ENCODE peak calls at places on chromosomes 7 and 10, in eight cellular contexts. F is activated naive CD8-positive, alpha-beta T cell treated with anti-CD3 and anti-CD28 coated beads, Interleukin-2, amount 10 ng/mL, durations not matched to agents 7 days and 5 days; N is cardiac muscle cell; P is suprapubic skin; A is A549; U is B cell; D is sigmoid colon; R is effector CD4-positive, alpha-beta T cell. X is an unnamed sample.

GRCh38 chr7:17939670-17940301 is 508 bp downstream of the SNX13 start:
- DNase-seq in N (peak; percentile 37), D (peak; percentile 71), R (peak; percentile 45), A (peak; percentile 50), P (peak; percentile 86), F (peak; percentile 62), U (peak; percentile 51), X (no peak)

GRCh38 chr10:99579971-99580370 is 40.3 kb downstream of the SLC25A28 start:
- DNase-seq in D (no peak), U (no peak), R (no peak), A (no peak), N (no peak), P (no peak), F (no peak), X (no peak)

GRCh38 chr7:68694656-68695055 is 903.6 kb upstream of the AUTS2 start:
- DNase-seq in P (no peak), A (no peak), R (no peak), U (no peak), F (no peak), N (no peak), D (no peak), X (no peak)

GRCh38 chr7:40429821-40430220 is 295.0 kb downstream of the SUGCT start:
- DNase-seq in N (no peak), R (no peak), P (no peak), A (no peak), U (no peak), D (no peak), F (no peak), X (no peak)

GRCh38 chr7:1513657-1514095 is 9.5 kb upstream of the INTS1 start:
- DNase-seq in F (no peak), P (no peak), A (no peak), D (no peak), N (peak; percentile 26), U (no peak), R (no peak), X (no peak)

GRCh38 chr7:42338231-42339222 is 101.5 kb upstream of the GLI3 start:
- DNase-seq in D (no peak), P (no peak), F (no peak), U (no peak), R (no peak), N (no peak), A (no peak), X (no peak)

GRCh38 chr7:134811798-134812197 is 32.4 kb downstream of the CALD1 start:
- DNase-seq in P (no peak), F (no peak), R (no peak), A (no peak), N (no peak), D (no peak), U (no peak), X (no peak)

GRCh38 chr10:123848564-123849457 is 42.8 kb downstream of the CPXM2 start:
- DNase-seq in R (no peak), F (no peak), A (no peak), P (no peak), U (no peak), D (no peak), N (no peak), X (no peak)

GRCh38 chr10:113960617-113961260 is 82.9 kb upstream of the ADRB1 start:
- DNase-seq in D (no peak), N (no peak), P (no peak), A (no peak), F (peak; percentile 38), R (peak; percentile 28), U (no peak), X (no peak)

GRCh38 chr10:51524041-51524440 is 175.4 kb downstream of the CSTF2T start:
- DNase-seq in F (no peak), P (no peak), D (no peak), U (no peak), R (no peak), N (no peak), A (no peak), X (no peak)

GRCh38 chr7:145313601-145314000 is 477.7 kb upstream of the TPK1 start:
- DNase-seq in N (no peak), A (no peak), D (no peak), R (no peak), F (no peak), P (no peak), U (no peak), X (no peak)

GRCh38 chr7:126488043-126488442 is 764.7 kb downstream of the GRM8 start:
- DNase-seq in F (no peak), D (no peak), N (no peak), U (no peak), R (no peak), P (no peak), A (no peak), X (no peak)

GRCh38 chr10:4662576-4663161 is 163.3 kb upstream of the AKR1E2 start:
- DNase-seq in U (no peak), A (peak; percentile 41), N (no peak), P (no peak), R (no peak), F (no peak), D (peak; percentile 69), X (no peak)

GRCh38 chr10:43055217-43055616 is 21.7 kb upstream of the RET start:
- DNase-seq in U (no peak), F (no peak), N (no peak), D (no peak), R (no peak), P (peak; percentile 21), A (no peak), X (no peak)

GRCh38 chr10:122861724-122862161 is 16.1 kb upstream of the CUZD1 start:
- DNase-seq in D (no peak), P (no peak), U (no peak), A (peak; percentile 37), N (no peak), F (no peak), R (no peak), X (no peak)

GRCh38 chr7:37323912-37324430 is 124.7 kb downstream of the ELMO1 start:
- DNase-seq in R (no peak), F (no peak), A (no peak), N (no peak), U (no peak), P (no peak), D (no peak), X (no peak)

GRCh38 chr10:51629969-51630617 is 69.3 kb downstream of the CSTF2T start:
- DNase-seq in P (no peak), U (no peak), F (no peak), N (no peak), D (no peak), R (no peak), A (no peak), X (no peak)

GRCh38 chr10:72124984-72125383 is 36.6 kb upstream of the SPOCK2 start:
- DNase-seq in D (no peak), R (no peak), N (no peak), P (no peak), U (no peak), F (no peak), A (no peak), X (no peak)

GRCh38 chr10:87700031-87700796 is 40.5 kb downstream of the PAPSS2 start:
- DNase-seq in N (no peak), R (no peak), U (no peak), F (no peak), A (no peak), P (no peak), D (no peak), X (no peak)

GRCh38 chr10:43218206-43218950 is 48.5 kb downstream of the RASGEF1A start:
- DNase-seq in N (no peak), A (no peak), R (no peak), U (no peak), P (no peak), D (no peak), F (peak; percentile 25), X (peak; percentile 71)

GRCh38 chr10:80462986-80463741 is 9.1 kb downstream of the TSPAN14 start:
- DNase-seq in D (peak; percentile 59), P (no peak), A (no peak), F (no peak), R (no peak), N (no peak), U (no peak), X (no peak)

GRCh38 chr7:158863611-158864506 is 7.5 kb downstream of the DYNC2I1 start:
- DNase-seq in U (peak; percentile 59), A (peak; percentile 41), N (peak; percentile 58), P (peak; percentile 91), R (no peak), F (peak; percentile 48), D (peak; percentile 91), X (no peak)

GRCh38 chr10:60964257-60965235 is 20.6 kb upstream of the RHOBTB1 start:
- DNase-seq in U (peak; percentile 40), R (peak; percentile 20), F (peak; percentile 36), P (peak; percentile 86), D (peak; percentile 91), N (peak; percentile 77), A (peak; percentile 65), X (no peak)

GRCh38 chr10:68366600-68366999 is 33.9 kb upstream of the PBLD start:
- DNase-seq in F (no peak), R (no peak), U (no peak), P (no peak), N (no peak), A (no peak), D (no peak), X (no peak)

GRCh38 chr7:112994666-112995065 is 92.0 kb downstream of the GPR85 start:
- DNase-seq in R (no peak), F (no peak), A (no peak), P (no peak), U (no peak), N (no peak), D (no peak), X (no peak)

GRCh38 chr7:68697821-68698280 is 900.4 kb upstream of the AUTS2 start:
- DNase-seq in R (no peak), F (no peak), A (no peak), P (no peak), D (no peak), N (no peak), U (no peak), X (no peak)

GRCh38 chr10:26857991-26858706 is 2.6 kb downstream of the ABI1 start:
- DNase-seq in N (peak; percentile 12), U (no peak), A (no peak), R (no peak), D (no peak), F (no peak), P (no peak), X (no peak)

GRCh38 chr7:88184848-88185304 is 35.0 kb downstream of the SRI start:
- DNase-seq in D (no peak), F (no peak), N (no peak), P (no peak), R (no peak), A (no peak), U (no peak), X (no peak)

GRCh38 chr10:97321032-97321806 is 2.1 kb downstream of the FRAT1 start:
- DNase-seq in P (no peak), A (no peak), F (peak; percentile 42), R (no peak), N (no peak), U (no peak), D (peak; percentile 73), X (no peak)

GRCh38 chr7:159147246-159147645 is 2.6 kb upstream of the VIPR2 start:
- DNase-seq in N (no peak), A (no peak), P (no peak), U (no peak), F (no peak), D (no peak), R (no peak), X (no peak)

GRCh38 chr10:106863549-106863948 is 301.0 kb downstream of the SORCS1 start:
- DNase-seq in N (peak; percentile 31), U (no peak), D (no peak), A (no peak), F (no peak), R (no peak), P (no peak), X (no peak)

GRCh38 chr10:10818082-10818481 is 199.6 kb upstream of the CELF2 start:
- DNase-seq in R (no peak), N (no peak), U (no peak), A (no peak), P (no peak), D (peak; percentile 78), F (no peak), X (no peak)

X was measured in chondrocyte.